ENCODE peak calls at places on chromosomes 5 and 9, in nine cellular contexts. M is endothelial cell, O is RWPE1, D is transverse colon, Q is GM06990, X is upper lobe of right lung, J is lung, S is fibroblast of the aortic adventitia, V is AG04449. P is an unnamed sample.

GRCh38 chr5:137693307-137693950 is 42.5 kb downstream of the KLHL3 start:
- DNase-seq in X (no peak), J (no peak), S (no peak), Q (no peak), O (no peak), V (no peak), M (no peak), D (no peak), P (no peak)

GRCh38 chr5:167489202-167489601 is 802.2 kb upstream of the WWC1 start:
- DNase-seq in O (no peak), X (no peak), Q (no peak), M (no peak), V (no peak), D (no peak), J (no peak), S (no peak), P (no peak)

GRCh38 chr9:8384126-8384525 is 584.5 kb upstream of the DMAC1 start:
- DNase-seq in Q (no peak), V (no peak), S (peak; percentile 41), J (no peak), X (no peak), M (no peak), O (no peak), D (no peak), P (no peak)

GRCh38 chr5:135535420-135535819 is 344 bp downstream of the NEUROG1 start:
- DNase-seq in Q (no peak), O (no peak), M (no peak), S (no peak), D (no peak), V (no peak), X (no peak), J (no peak), P (no peak)

GRCh38 chr9:90802534-90802933 is 915 bp downstream of the SYK start:
- DNase-seq in S (no peak), V (no peak), O (no peak), J (no peak), X (no peak), M (no peak), Q (no peak), D (no peak), P (no peak)

GRCh38 chr5:17890501-17890900 is 256.2 kb downstream of the TAF11L14 start:
- DNase-seq in Q (no peak), V (no peak), O (no peak), M (no peak), J (no peak), D (no peak), X (no peak), S (no peak), P (no peak)

GRCh38 chr5:18745988-18746615 is 1111.8 kb downstream of the TAF11L14 start:
- DNase-seq in V (no peak), X (no peak), O (no peak), S (peak; percentile 7), Q (peak; percentile 59), J (no peak), M (no peak), D (peak; percentile 37), P (no peak)

GRCh38 chr9:71767421-71768321 is 642 bp downstream of the CEMIP2 start:
- DNase-seq in Q (no peak), O (no peak), M (peak; percentile 17), J (no peak), X (peak; percentile 66), D (peak; percentile 47), V (no peak), S (peak; percentile 36), P (no peak)

GRCh38 chr9:95078516-95078915 is 239.0 kb downstream of the FANCC start:
- DNase-seq in J (no peak), O (no peak), M (no peak), Q (no peak), X (peak; percentile 54), V (no peak), S (no peak), D (no peak), P (no peak)

GRCh38 chr9:95077766-95078382 is 239.6 kb downstream of the FANCC start:
- DNase-seq in V (no peak), M (no peak), O (no peak), Q (no peak), S (no peak), J (no peak), X (peak; percentile 54), D (no peak), P (no peak)

GRCh38 chr9:95078934-95079333 is 238.6 kb downstream of the FANCC start:
- DNase-seq in S (no peak), X (peak; percentile 83), Q (no peak), M (no peak), V (no peak), O (no peak), J (peak; percentile 64), D (no peak), P (no peak)

GRCh38 chr9:95080961-95081658 is 236.4 kb downstream of the FANCC start:
- DNase-seq in X (peak; percentile 49), D (no peak), V (no peak), M (no peak), J (no peak), S (no peak), Q (no peak), O (no peak), P (no peak)

GRCh38 chr9:95079461-95079860 is 238.0 kb downstream of the FANCC start:
- DNase-seq in Q (no peak), J (no peak), X (peak; percentile 59), M (no peak), O (no peak), V (no peak), S (no peak), D (no peak), P (no peak)
- TF ChIP-seq CTCF in Q (no peak), J (no peak), X (no peak), M (no peak), O (no peak), V (no peak), S (no peak), D (no peak), P (no peak)

DNA sequence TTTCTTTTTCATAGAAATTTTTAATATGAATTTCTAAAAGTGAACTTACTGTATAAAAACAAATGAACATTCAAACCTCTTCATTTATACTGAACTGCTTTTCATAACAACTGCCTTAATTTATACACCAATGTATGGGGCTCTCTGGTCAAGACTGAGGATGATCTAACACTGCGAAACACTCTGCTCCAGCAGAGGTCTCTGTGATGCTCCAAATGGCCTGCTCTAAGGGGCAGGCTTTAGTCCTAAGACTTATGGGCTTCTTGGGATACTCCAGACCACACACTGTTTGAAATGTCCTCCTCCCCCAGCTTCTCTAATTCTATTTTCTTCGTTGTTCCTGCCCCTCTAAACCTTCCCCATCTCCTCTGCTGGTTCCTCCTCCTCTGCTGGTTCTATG is 58.5 kb downstream of the LIFR start:
- DNase-seq in V (no peak), Q (no peak), J (no peak), X (no peak), M (no peak), S (peak; percentile 44), O (no peak), D (no peak), P (no peak)
- TF ChIP-seq CTCF in V (peak; percentile 15), Q (no peak), J (no peak), X (no peak), M (no peak), S (peak; percentile 30), O (no peak), D (no peak), P (no peak)

GRCh38 chr5:175874462-175875139 is 3.2 kb downstream of the CPLX2 start:
- DNase-seq in S (no peak), O (no peak), V (no peak), X (no peak), M (no peak), J (no peak), D (no peak), Q (no peak), P (no peak)

GRCh38 chr5:175872287-175873089 is 1.1 kb downstream of the CPLX2 start:
- DNase-seq in J (no peak), D (no peak), M (peak; percentile 13), X (no peak), V (no peak), O (no peak), Q (no peak), S (no peak), P (no peak)

GRCh38 chr5:175876107-175876506 is 4.7 kb downstream of the CPLX2 start:
- DNase-seq in M (no peak), S (no peak), O (no peak), D (no peak), X (no peak), Q (no peak), J (no peak), V (no peak), P (no peak)

GRCh38 chr5:175870820-175871447 is 444 bp upstream of the CPLX2 start:
- DNase-seq in Q (no peak), J (no peak), M (no peak), X (no peak), S (no peak), D (no peak), O (no peak), V (no peak), P (no peak)

DNA sequence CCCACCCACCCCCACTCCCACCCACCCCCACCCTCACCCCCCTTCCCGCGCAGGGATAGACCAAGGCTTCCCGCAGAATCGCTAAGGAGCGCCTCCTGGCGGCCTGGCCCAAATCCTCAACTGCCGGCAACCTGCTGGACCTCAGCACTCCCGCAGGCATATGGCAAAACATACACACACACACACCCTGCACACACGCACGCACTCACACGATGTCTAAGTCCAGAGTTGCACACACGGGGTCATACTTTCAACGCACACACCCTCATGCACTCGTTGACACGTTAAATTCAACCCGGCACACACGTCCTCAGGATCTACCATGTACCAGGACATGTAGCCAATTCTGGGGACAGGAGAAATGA is 1.7 kb downstream of the CPLX2 start:
- DNase-seq in X (no peak), J (no peak), V (no peak), M (peak; percentile 76), S (no peak), Q (no peak), D (no peak), O (no peak), P (no peak)
- TF ChIP-seq CTCF in X (no peak), J (no peak), V (peak; percentile 14), M (no peak), S (no peak), Q (peak; percentile 46), D (no peak), O (no peak), P (no peak)

GRCh38 chr9:20623021-20623747 is 885 bp upstream of the MLLT3 start:
- DNase-seq in S (no peak), D (peak; percentile 61), M (peak; percentile 22), O (peak; percentile 34), V (no peak), J (peak; percentile 31), Q (peak; percentile 66), X (peak; percentile 65), P (no peak)

GRCh38 chr9:20623748-20624124 is 1.4 kb upstream of the MLLT3 start:
- DNase-seq in D (no peak), J (no peak), X (no peak), V (no peak), Q (no peak), M (no peak), O (no peak), S (peak; percentile 12), P (no peak)

GRCh38 chr9:20621553-20622329 is 558 bp downstream of the MLLT3 start:
- DNase-seq in O (peak; percentile 54), M (peak; percentile 47), S (peak; percentile 75), X (peak; percentile 86), D (peak; percentile 79), Q (peak; percentile 81), J (peak; percentile 73), V (no peak), P (no peak)

GRCh38 chr9:20620658-20621552 is 1.4 kb downstream of the MLLT3 start:
- DNase-seq in V (no peak), X (peak; percentile 73), J (peak; percentile 37), O (peak; percentile 21), Q (peak; percentile 67), S (peak; percentile 53), M (peak; percentile 20), D (peak; percentile 48), P (no peak)

GRCh38 chr9:20622330-20623020 is at the start of gene MLLT3:
- DNase-seq in J (peak; percentile 96), V (peak; percentile 72), D (peak; percentile 97), X (peak; percentile 98), S (peak; percentile 95), M (peak; percentile 97), Q (peak; percentile 98), O (peak; percentile 98), P (peak; percentile 98)
- TF ChIP-seq CTCF in J (no peak), V (no peak), D (no peak), X (no peak), S (peak; percentile 6), M (no peak), Q (peak; percentile 6), O (no peak), P (no peak)